ENCODE peak calls at places on chromosomes 4 and X, in seven cellular contexts. G is sciatic nerve, K is NCI-H1092 treated with DMSO at 0.1 percent for 48 hours, E is KG1, I is body of pancreas, N is astrocyte, A is hepatic stellate cell. J is an unnamed sample.

GRCh38 chrX:97740886-97741285 is 857.2 kb downstream of the RPA4 start:
- DNase-seq in G (no peak), K (no peak), E (no peak), I (no peak), N (no peak), A (no peak), J (no peak)

GRCh38 chr4:186932631-186933150 is 209.0 kb upstream of the FAT1 start:
- DNase-seq in G (no peak), K (no peak), E (no peak), I (no peak), N (peak), A (no peak), J (no peak)

GRCh38 chrX:11759461-11760311 is 1.6 kb downstream of the MSL3 start:
- DNase-seq in G (peak), K (peak), E (peak), I (peak), N (peak), A (peak), J (peak)

GRCh38 chr4:173247316-173247715 is 78.7 kb downstream of the GALNT7 start:
- DNase-seq in G (no peak), K (no peak), E (no peak), I (peak), N (no peak), A (no peak), J (no peak)

GRCh38 chrX:133054761-133055385 is 42.0 kb downstream of the USP26 start:
- DNase-seq in G (no peak), K (no peak), E (no peak), I (no peak), N (no peak), A (no peak), J (no peak)

GRCh38 chrX:20432048-20432447 is 165.3 kb upstream of the RPS6KA3 start:
- DNase-seq in G (no peak), K (no peak), E (no peak), I (no peak), N (peak), A (no peak), J (no peak)

GRCh38 chrX:10039821-10040793 is 72.9 kb downstream of the CLDN34 start:
- DNase-seq in G (peak), K (no peak), E (no peak), I (no peak), N (no peak), A (no peak), J (no peak)

GRCh38 chr4:179867300-179867878 is 2375.8 kb upstream of the TENM3 start:
- DNase-seq in G (peak), K (peak), E (no peak), I (peak), N (peak), A (no peak), J (no peak)

GRCh38 chrX:97845451-97845850 is 961.7 kb downstream of the RPA4 start:
- DNase-seq in G (no peak), K (no peak), E (no peak), I (no peak), N (no peak), A (no peak), J (no peak)

GRCh38 chr4:71275004-71275403 is 63.8 kb upstream of the SLC4A4 start:
- DNase-seq in G (no peak), K (no peak), E (no peak), I (no peak), N (no peak), A (no peak), J (no peak)

GRCh38 chr4:17323619-17324400 is 188.1 kb downstream of the QDPR start:
- DNase-seq in G (no peak), K (no peak), E (no peak), I (no peak), N (peak), A (no peak), J (no peak)

GRCh38 chr4:72886602-72887001 is 182.9 kb downstream of the COX18 start:
- DNase-seq in G (no peak), K (no peak), E (no peak), I (no peak), N (no peak), A (no peak), J (no peak)

GRCh38 chr4:182593413-182593812 is 323.8 kb downstream of the DCTD start:
- DNase-seq in G (no peak), K (no peak), E (no peak), I (no peak), N (no peak), A (no peak), J (no peak)

GRCh38 chr4:120994521-120994920 is 72.0 kb upstream of the PRDM5 start:
- DNase-seq in G (no peak), K (no peak), E (no peak), I (no peak), N (no peak), A (no peak), J (no peak)

GRCh38 chrX:149497626-149498025 is 7.5 kb downstream of the IDS start:
- DNase-seq in G (no peak), K (no peak), E (no peak), I (no peak), N (peak), A (peak), J (no peak)

GRCh38 chrX:389021-389441 is 2.3 kb upstream of the PPP2R3B start:
- DNase-seq in G (peak), K (no peak), E (no peak), I (no peak), N (no peak), A (no peak), J (no peak)

GRCh38 chrX:50920132-50920531 is 9.6 kb downstream of the BMP15 start:
- DNase-seq in G (no peak), K (no peak), E (no peak), I (no peak), N (peak), A (no peak), J (no peak)

GRCh38 chr4:172323288-172323687 is 510.1 kb downstream of the GALNTL6 start:
- DNase-seq in G (no peak), K (no peak), E (no peak), I (no peak), N (no peak), A (no peak), J (no peak)

GRCh38 chr4:24248674-24249644 is 335.4 kb downstream of the DHX15 start:
- DNase-seq in G (no peak), K (peak), E (no peak), I (no peak), N (no peak), A (peak), J (no peak)

GRCh38 chr4:165293061-165293460 is 34.4 kb upstream of the MSMO1 start:
- DNase-seq in G (no peak), K (peak), E (no peak), I (no peak), N (no peak), A (no peak), J (no peak)

GRCh38 chr4:42750091-42750490 is 93.2 kb upstream of the ATP8A1 start:
- DNase-seq in G (no peak), K (peak), E (peak), I (peak), N (no peak), A (no peak), J (no peak)

GRCh38 chr4:145511913-145512522 is 30.4 kb downstream of the SMAD1 start:
- DNase-seq in G (no peak), K (no peak), E (no peak), I (no peak), N (peak), A (no peak), J (no peak)

GRCh38 chr4:79492148-79492547 is 84.1 kb upstream of the GK2 start:
- DNase-seq in G (no peak), K (no peak), E (no peak), I (no peak), N (no peak), A (no peak), J (no peak)

GRCh38 chrX:41468647-41469323 is 21.6 kb downstream of the NYX start:
- DNase-seq in G (no peak), K (peak), E (no peak), I (no peak), N (peak), A (no peak), J (no peak)

GRCh38 chrX:1614927-1615326 is at the start of gene ASMT:
- DNase-seq in G (no peak), K (no peak), E (no peak), I (no peak), N (no peak), A (no peak), J (no peak)

GRCh38 chrX:49308604-49309269 is 5.3 kb downstream of the GAGE10 start:
- DNase-seq in G (no peak), K (no peak), E (no peak), I (no peak), N (no peak), A (peak), J (no peak)

GRCh38 chr4:78131403-78131802 is 74.3 kb downstream of the FRAS1 start:
- DNase-seq in G (no peak), K (peak), E (no peak), I (no peak), N (peak), A (no peak), J (no peak)

GRCh38 chr4:56655209-56655626 is 25.9 kb downstream of the HOPX start:
- DNase-seq in G (no peak), K (peak), E (no peak), I (peak), N (peak), A (peak), J (no peak)

GRCh38 chr4:177505171-177505615 is 63.0 kb upstream of the AGA start:
- DNase-seq in G (no peak), K (no peak), E (no peak), I (no peak), N (no peak), A (no peak), J (no peak)

GRCh38 chrX:50769389-50770063 is 44.5 kb downstream of the SHROOM4 start:
- DNase-seq in G (no peak), K (no peak), E (no peak), I (peak), N (no peak), A (no peak), J (no peak)